ENCODE peak calls at places on chromosomes 2 and 18, in eight cellular contexts. G is foreskin fibroblast, X is adrenal gland, Q is HCT116, R is transverse colon, P is suprapubic skin, H is dorsolateral prefrontal cortex, V is PC-9. M is an unnamed sample.

GRCh38 chr2:241443486-241444223 is 64.7 kb downstream of the STK25 start:
- DNase-seq in G (peak), X (no peak), P (no peak), H (no peak), Q (no peak), V (no peak), R (peak), M (no peak)

GRCh38 chr2:91748869-91749268 is 3057.4 kb downstream of the RPIA start:
- DNase-seq in V (no peak), H (no peak), G (no peak), Q (no peak), R (no peak), P (no peak), X (no peak), M (no peak)

GRCh38 chr18:21865043-21865442 is 124.5 kb downstream of the MIB1 start:
- DNase-seq in Q (no peak), V (no peak), R (no peak), X (no peak), P (no peak), H (no peak), G (no peak), M (no peak)

GRCh38 chr2:1079873-1080799 is 129.5 kb downstream of the SNTG2 start:
- DNase-seq in V (no peak), Q (no peak), H (no peak), X (no peak), R (no peak), P (no peak), G (no peak), M (no peak)

GRCh38 chr2:160054984-160055725 is 7.3 kb downstream of the PLA2R1 start:
- DNase-seq in G (peak), X (peak), Q (no peak), V (no peak), P (no peak), H (no peak), R (no peak), M (no peak)

GRCh38 chr2:66478729-66479316 is 43.9 kb downstream of the MEIS1 start:
- DNase-seq in H (no peak), P (no peak), R (no peak), V (no peak), X (no peak), G (no peak), Q (no peak), M (no peak)

GRCh38 chr2:48943436-48943835 is 187.9 kb upstream of the LHCGR start:
- DNase-seq in G (no peak), X (no peak), R (no peak), P (no peak), Q (no peak), H (no peak), V (no peak), M (no peak)

GRCh38 chr2:88002359-88002707 is 14.0 kb downstream of the RNU2-63P start:
- DNase-seq in P (no peak), G (no peak), R (no peak), V (no peak), H (no peak), Q (no peak), X (no peak), M (no peak)

GRCh38 chr2:50535971-50536759 is 495.8 kb downstream of the NRXN1 start:
- DNase-seq in R (no peak), X (no peak), V (no peak), H (no peak), G (peak), P (no peak), Q (peak), M (no peak)

GRCh38 chr2:109195193-109196045 is 66.4 kb downstream of the SH3RF3 start:
- DNase-seq in Q (no peak), R (no peak), G (no peak), P (no peak), X (no peak), H (no peak), V (no peak), M (no peak)

GRCh38 chr2:241351640-241352031 is 4.4 kb upstream of the FARP2 start:
- DNase-seq in X (no peak), Q (no peak), P (no peak), V (no peak), H (no peak), R (no peak), G (peak), M (peak)

GRCh38 chr18:58603365-58604067 is 25.4 kb downstream of the ALPK2 start:
- DNase-seq in X (no peak), Q (no peak), P (no peak), G (peak), R (no peak), V (no peak), H (no peak), M (no peak)

GRCh38 chr2:28688784-28689183 is 62.8 kb upstream of the PPP1CB start:
- DNase-seq in H (no peak), P (no peak), V (no peak), R (no peak), X (no peak), G (no peak), Q (no peak), M (no peak)

DNA sequence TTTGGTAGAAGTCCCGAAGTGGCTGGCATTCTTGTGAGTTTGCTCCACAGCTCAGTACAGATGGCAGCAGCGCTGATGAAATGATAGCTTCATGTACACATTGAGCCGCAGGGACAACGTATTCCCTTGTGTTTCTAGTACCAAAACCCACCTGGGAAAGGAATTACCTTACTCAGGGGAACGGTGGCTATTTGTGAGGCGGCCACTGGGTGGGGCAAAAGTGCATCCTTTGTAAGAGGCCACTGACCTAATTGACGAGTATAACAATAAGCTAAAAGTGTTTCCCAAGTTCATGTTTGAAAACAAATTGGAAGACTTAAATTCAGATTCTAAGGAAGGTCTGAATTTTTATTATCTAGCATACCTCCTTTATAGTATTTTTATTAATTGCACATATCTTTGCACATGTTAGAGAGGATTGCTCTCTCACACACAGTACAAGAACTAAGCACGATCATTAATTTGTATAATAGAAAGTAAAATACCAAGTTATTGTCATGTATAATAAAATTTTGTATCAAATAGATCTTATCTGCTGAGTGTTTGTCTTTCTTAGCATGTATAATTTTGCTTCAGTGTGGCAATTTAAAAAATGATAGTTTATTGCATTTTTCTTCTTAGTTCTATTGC is 25.3 kb upstream of the CDH7 start:
- DNase-seq in R (peak), P (no peak), V (no peak), X (peak), G (no peak), Q (no peak), H (no peak), M (no peak)
- TF ChIP-seq CTCF in R (peak), P (no peak), V (peak), X (peak), G (no peak), Q (no peak), H (peak), M (peak)

DNA sequence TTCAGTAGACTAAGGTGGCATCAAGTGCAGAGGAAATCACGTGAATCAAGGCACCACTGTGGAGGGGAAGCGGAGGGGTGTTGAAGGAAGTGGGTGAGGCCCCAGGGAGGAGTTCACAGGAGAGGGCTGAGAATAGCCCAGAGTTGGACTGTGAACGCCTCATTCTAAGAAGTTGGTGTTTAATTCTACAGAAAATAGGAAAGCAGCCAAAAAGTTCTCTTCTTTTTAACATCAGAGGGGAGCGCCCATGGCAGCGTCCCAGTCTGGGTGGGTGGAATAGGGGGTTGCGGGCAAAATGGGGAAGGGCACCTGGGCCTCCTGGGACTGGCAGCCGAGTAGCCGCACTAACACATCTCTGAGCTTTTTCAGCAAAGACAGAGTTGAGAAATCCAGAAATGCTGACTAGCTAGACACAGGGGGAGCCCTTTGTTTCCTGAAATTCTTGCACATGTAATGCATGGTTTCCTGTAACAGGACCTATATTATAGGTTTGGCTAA is 96.9 kb downstream of the NEB start:
- DNase-seq in X (no peak), G (no peak), H (no peak), Q (no peak), R (peak), P (no peak), V (no peak), M (no peak)
- H3K4me3 ChIP-seq in X (no peak), G (no peak), H (no peak), Q (no peak), R (no peak), P (no peak), V (no peak), M (no peak)

GRCh38 chr2:226813148-226813701 is 13.6 kb upstream of the IRS1 start:
- DNase-seq in X (no peak), G (peak), V (no peak), P (no peak), H (no peak), R (no peak), Q (no peak), M (no peak)
- TF ChIP-seq CTCF in X (peak), G (peak), V (peak), P (no peak), H (peak), R (peak), Q (peak), M (peak)

GRCh38 chr2:113277474-113278072 is 1.1 kb downstream of the PAX8 start:
- DNase-seq in H (no peak), P (no peak), Q (no peak), G (peak), R (no peak), X (no peak), V (no peak), M (no peak)
- H3K4me3 ChIP-seq in H (no peak), P (peak), Q (no peak), G (no peak), R (no peak), X (no peak), V (no peak), M (peak)

GRCh38 chr2:23565374-23565773 is 180.4 kb downstream of the KLHL29 start:
- DNase-seq in P (no peak), H (no peak), G (no peak), V (no peak), Q (no peak), R (no peak), X (no peak), M (no peak)

GRCh38 chr2:23565814-23566213 is 180.8 kb downstream of the KLHL29 start:
- DNase-seq in R (no peak), Q (no peak), P (no peak), G (peak), H (no peak), V (no peak), X (peak), M (no peak)

GRCh38 chr2:23567382-23567781 is 182.4 kb downstream of the KLHL29 start:
- DNase-seq in R (no peak), V (no peak), G (no peak), Q (no peak), P (no peak), X (no peak), H (no peak), M (no peak)

GRCh38 chr2:23564618-23564967 is 179.6 kb downstream of the KLHL29 start:
- DNase-seq in V (no peak), G (peak), R (no peak), X (no peak), P (no peak), Q (no peak), H (no peak), M (no peak)

GRCh38 chr2:23566236-23567142 is 181.5 kb downstream of the KLHL29 start:
- DNase-seq in X (peak), G (peak), R (no peak), P (no peak), H (no peak), V (no peak), Q (no peak), M (no peak)
- TF ChIP-seq CTCF in X (peak), G (peak), R (no peak), P (no peak), H (peak), V (peak), Q (peak), M (peak)

M was measured in epithelial cell of proximal tubule.